ENCODE peak calls at places on chromosomes 12 and 14, in seven cellular contexts. U is esophagus muscularis mucosa, X is aorta, T is IMR-90, L is H1, J is Peyer's patch, P is adrenal gland. N is an unnamed sample. For H3K4me1 and H3K36me3, the result is how much of the 10 kb centered on the place peaks cover.

GRCh38 chr12:124507188-124508109 is 60.0 kb downstream of the NCOR2 start:
- DNase-seq in P (no peak), X (no peak), T (peak), L (no peak), U (no peak), J (no peak), N (peak)

GRCh38 chr14:94769413-94770250 is at the start of gene GSC:
- DNase-seq in T (peak), U (no peak), X (peak), L (peak), J (no peak), P (no peak), N (peak)

GRCh38 chr12:88432536-88433462 is 147.5 kb downstream of the KITLG start:
- DNase-seq in T (peak), J (no peak), X (no peak), U (no peak), P (peak), L (no peak), N (no peak)

GRCh38 chr12:53601296-53601847 is 24.8 kb downstream of the ATF7 start:
- DNase-seq in U (no peak), P (no peak), T (no peak), X (no peak), L (no peak), J (peak), N (no peak)

GRCh38 chr12:88577537-88577936 is 2.7 kb downstream of the KITLG start:
- DNase-seq in J (no peak), U (no peak), P (no peak), X (no peak), T (no peak), L (no peak), N (no peak)

GRCh38 chr14:70514168-70515069 is 20.4 kb downstream of the ADAM20 start:
- DNase-seq in L (no peak), U (no peak), X (no peak), P (no peak), T (no peak), J (no peak), N (no peak)

GRCh38 chr12:46209165-46209564 is 59.7 kb downstream of the SLC38A1 start:
- DNase-seq in J (no peak), X (no peak), U (no peak), L (no peak), T (peak), P (no peak), N (peak)

GRCh38 chr12:104702565-104703139 is 245.9 kb downstream of the CHST11 start:
- DNase-seq in P (peak), X (peak), T (no peak), U (no peak), J (no peak), L (no peak), N (peak)

GRCh38 chr12:88579572-88579940 is 715 bp downstream of the KITLG start:
- DNase-seq in J (peak), X (peak), P (no peak), T (no peak), L (peak), U (no peak), N (peak)

GRCh38 chr14:31265701-31266398 is 58.3 kb upstream of the HECTD1 start:
- DNase-seq in P (no peak), T (peak), L (no peak), X (no peak), U (no peak), J (peak), N (no peak)

GRCh38 chr14:24473211-24473610 is 30.6 kb upstream of the SDR39U1 start:
- DNase-seq in J (no peak), T (no peak), P (no peak), L (no peak), U (no peak), X (no peak), N (no peak)

DNA sequence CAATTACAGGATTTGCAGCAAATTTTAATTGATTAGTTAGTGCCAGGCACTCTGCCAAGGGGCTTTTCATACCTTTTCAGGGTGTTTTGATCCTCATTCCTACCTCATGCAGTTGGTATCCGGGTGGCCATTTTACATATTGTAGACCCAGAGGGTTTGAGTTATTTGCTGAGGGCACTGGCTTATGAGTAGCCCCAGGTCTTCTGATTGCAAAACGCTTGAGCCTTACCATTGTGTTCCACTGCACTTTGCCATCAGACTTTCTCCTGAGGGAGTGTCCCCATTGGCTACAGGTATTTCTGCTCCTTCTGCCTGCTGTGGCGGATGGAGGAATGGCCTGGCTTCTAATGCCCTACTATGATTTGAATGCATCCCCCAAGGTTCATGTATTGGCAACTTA is 257.8 kb upstream of the CRY1 start:
- DNase-seq in T (no peak), L (no peak), X (no peak), U (no peak), P (no peak), J (no peak), N (no peak)
- H3K4me1 ChIP-seq in T (under half), L (under half), X (under half), U (under half), P (under half), J (under half), N (under half)

GRCh38 chr12:66709444-66709773 is 30.5 kb upstream of the GRIP1 start:
- DNase-seq in T (no peak), P (no peak), L (no peak), U (no peak), X (no peak), J (no peak), N (no peak)
- H3K36me3 ChIP-seq in T (under half), P (under half), L (under half), U (under half), X (under half), J (under half), N (under half)

GRCh38 chr14:105844047-105844630 is 317.8 kb downstream of the TMEM121 start:
- DNase-seq in P (peak), U (no peak), J (peak), L (no peak), X (no peak), T (no peak), N (no peak)
- H3K4me1 ChIP-seq in P (under half), U (under half), J (under half), L (under half), X (under half), T (under half), N (under half)

GRCh38 chr12:121333747-121334146 is 18.5 kb downstream of the ANAPC5 start:
- DNase-seq in L (no peak), U (no peak), P (no peak), X (no peak), T (no peak), J (no peak), N (no peak)

GRCh38 chr12:121330692-121331091 is 21.5 kb downstream of the ANAPC5 start:
- DNase-seq in U (no peak), L (no peak), T (no peak), P (no peak), J (no peak), X (no peak), N (no peak)

GRCh38 chr12:121337416-121337815 is 14.8 kb downstream of the ANAPC5 start:
- DNase-seq in P (no peak), J (no peak), X (no peak), T (no peak), U (no peak), L (no peak), N (no peak)

GRCh38 chr12:121331268-121331667 is 20.9 kb downstream of the ANAPC5 start:
- DNase-seq in J (no peak), X (no peak), T (no peak), P (no peak), U (no peak), L (no peak), N (no peak)

GRCh38 chr12:121334513-121335343 is 17.5 kb downstream of the ANAPC5 start:
- DNase-seq in P (peak), J (no peak), L (no peak), U (no peak), X (no peak), T (peak), N (peak)
- H3K36me3 ChIP-seq in P (under half), J (half or more), L (under half), U (half or more), X (under half), T (under half), N (half or more)

GRCh38 chr14:68140801-68141200 is 321.2 kb downstream of the RAD51B start:
- DNase-seq in L (no peak), T (no peak), X (no peak), P (no peak), U (no peak), J (no peak), N (no peak)
- H3K4me1 ChIP-seq in L (under half), T (under half), X (under half), P (half or more), U (half or more), J (half or more), N (half or more)

DNA sequence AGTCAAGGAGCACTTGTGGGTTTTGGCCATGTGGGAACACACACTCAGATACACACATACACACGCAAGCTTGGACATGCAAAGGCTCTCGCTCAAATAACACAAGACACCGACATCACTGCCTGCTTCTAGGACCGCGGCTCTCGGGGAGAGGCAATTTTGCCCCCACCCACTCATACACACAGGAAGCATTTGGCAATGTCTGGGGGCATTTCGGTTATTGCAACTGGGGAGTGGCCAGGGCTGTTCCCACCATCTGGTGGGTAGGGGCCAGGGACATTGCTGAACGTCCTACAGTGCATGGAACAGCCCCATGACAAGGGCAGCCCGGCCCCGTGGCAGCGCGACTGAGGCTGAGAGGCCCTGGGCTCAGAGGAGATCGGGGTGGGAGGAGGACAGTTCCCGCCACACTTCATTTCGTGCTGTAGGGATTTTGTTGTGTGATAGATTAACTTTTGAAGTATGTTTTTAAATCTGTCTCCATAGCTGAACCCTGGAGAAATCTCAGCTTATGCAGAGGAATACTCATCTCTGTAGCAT is 35.6 kb downstream of the RIMBP2 start:
- DNase-seq in P (no peak), L (no peak), T (no peak), X (peak), J (no peak), U (no peak), N (no peak)
- H3K36me3 ChIP-seq in P (under half), L (under half), T (under half), X (under half), J (under half), U (under half), N (under half)

DNA sequence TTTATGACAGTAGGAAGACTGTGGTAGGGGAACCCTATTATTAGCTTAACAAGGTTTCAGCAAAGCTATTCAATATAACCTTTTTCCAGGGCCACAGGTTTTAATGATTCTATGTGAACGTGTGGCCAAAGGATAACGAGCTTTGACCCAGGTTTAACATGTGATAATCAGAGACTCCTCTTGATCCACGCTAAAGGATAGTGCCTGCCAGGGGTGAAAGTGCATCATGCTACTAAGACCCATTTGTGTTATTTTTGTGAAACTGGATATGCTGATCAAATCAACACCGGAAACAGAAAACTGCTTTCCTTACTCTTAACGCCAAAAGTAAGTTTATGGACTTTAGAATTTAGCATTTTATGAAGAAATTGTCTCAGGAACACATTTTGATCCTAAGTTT is 921 bp upstream of the TAOK3 start:
- DNase-seq in P (no peak), L (no peak), U (no peak), J (no peak), X (no peak), T (no peak), N (no peak)
- H3K4me1 ChIP-seq in P (under half), L (under half), U (half or more), J (under half), X (under half), T (under half), N (under half)

GRCh38 chr12:123164710-123165261 is 13.9 kb upstream of the PITPNM2 start:
- DNase-seq in T (no peak), X (no peak), P (no peak), U (no peak), L (no peak), J (no peak), N (no peak)
- H3K36me3 ChIP-seq in T (under half), X (under half), P (under half), U (under half), L (under half), J (under half), N (under half)

GRCh38 chr14:22410497-22410896 is 178.5 kb downstream of the DAD1 start:
- DNase-seq in P (no peak), T (no peak), J (no peak), X (no peak), L (no peak), U (no peak), N (no peak)

GRCh38 chr14:22411398-22411797 is 177.6 kb downstream of the DAD1 start:
- DNase-seq in L (no peak), P (no peak), J (no peak), X (no peak), T (no peak), U (no peak), N (no peak)

GRCh38 chr14:22415633-22415959 is 173.4 kb downstream of the DAD1 start:
- DNase-seq in P (no peak), L (no peak), X (no peak), T (no peak), U (no peak), J (no peak), N (no peak)

GRCh38 chr14:22414876-22415632 is 174.0 kb downstream of the DAD1 start:
- DNase-seq in T (no peak), U (no peak), X (no peak), L (no peak), P (no peak), J (no peak), N (no peak)

DNA sequence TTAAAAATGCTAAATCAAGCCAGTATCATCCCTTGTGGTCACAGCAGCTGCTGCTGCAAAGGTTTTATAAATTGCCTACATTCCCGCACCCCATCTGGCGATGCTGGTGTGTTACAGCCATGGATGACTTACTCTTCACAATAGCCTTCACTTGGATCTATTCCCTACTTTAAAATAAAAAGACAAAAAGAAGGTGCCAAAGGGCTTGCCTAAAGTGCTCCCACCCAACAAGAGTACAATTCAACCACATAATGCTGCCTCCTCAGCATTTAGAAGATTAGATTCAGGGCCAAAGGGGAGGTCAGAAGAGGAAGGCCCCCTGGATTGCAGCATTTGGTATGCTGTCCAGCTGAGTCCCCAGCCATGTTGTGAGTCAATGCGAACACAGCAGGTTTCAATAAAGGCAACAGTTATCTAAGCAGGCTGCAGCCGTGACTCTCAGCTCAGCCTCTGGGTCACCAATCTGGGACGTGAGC is 176.1 kb downstream of the DAD1 start:
- DNase-seq in X (no peak), P (no peak), L (no peak), T (no peak), J (no peak), U (no peak), N (no peak)
- H3K4me1 ChIP-seq in X (under half), P (under half), L (under half), T (under half), J (under half), U (under half), N (under half)

N was measured in adipocyte.